ENCODE peak calls at places on chromosomes 1 and 21, in four cellular contexts. O is activated CD8-positive, alpha-beta T cell treated with anti-CD3 and anti-CD28 coated beads, Interleukin-2, amount 10 ng/mL, durations not matched to agents 7 days and 5 days; T is T follicular helper cell; G is stimulated activated CD4-positive, alpha-beta T cell treated with anti-CD3 and anti-CD28 coated beads, Interleukin-1b, Interleukin-23, amount 100 ng/mL, for 24 hours. W is an unnamed sample.

GRCh38 chr1:64516803-64517568 is 47.1 kb downstream of the CACHD1 start:
- DNase-seq in O (no peak), T (no peak), G (no peak), W (no peak)

GRCh38 chr1:65077369-65077768 is 70.6 kb upstream of the AK4 start:
- DNase-seq in O (no peak), T (no peak), G (no peak), W (no peak)

GRCh38 chr1:30400436-30400975 is 322.9 kb downstream of the MATN1 start:
- DNase-seq in O (no peak), T (no peak), G (no peak), W (no peak)

GRCh38 chr1:36602189-36602588 is 119.5 kb upstream of the CSF3R start:
- DNase-seq in O (no peak), T (no peak), G (no peak), W (no peak)

GRCh38 chr1:220655961-220656720 is 34.0 kb upstream of the C1orf115 start:
- DNase-seq in O (no peak), T (no peak), G (no peak), W (no peak)

GRCh38 chr1:107523736-107524135 is 382.9 kb downstream of the NTNG1 start:
- DNase-seq in O (no peak), T (no peak), G (no peak), W (no peak)

GRCh38 chr1:27416387-27417111 is 24.1 kb downstream of the GPR3 start:
- DNase-seq in O (peak), T (peak), G (no peak), W (peak)

GRCh38 chr1:56453016-56453721 is 126.2 kb downstream of the PLPP3 start:
- DNase-seq in O (no peak), T (no peak), G (no peak), W (no peak)

GRCh38 chr1:232518357-232518756 is 111.6 kb downstream of the SIPA1L2 start:
- DNase-seq in O (no peak), T (no peak), G (no peak), W (no peak)

GRCh38 chr1:25030674-25031589 is 100.9 kb upstream of the RUNX3 start:
- DNase-seq in O (peak), T (peak), G (peak), W (no peak)

GRCh38 chr1:85128296-85128695 is 72.5 kb downstream of the SYDE2 start:
- DNase-seq in O (no peak), T (no peak), G (no peak), W (no peak)

GRCh38 chr1:62040450-62040849 is 154.2 kb upstream of the L1TD1 start:
- DNase-seq in O (no peak), T (no peak), G (no peak), W (no peak)

GRCh38 chr21:46054447-46054846 is 43.5 kb upstream of the COL6A2 start:
- DNase-seq in O (no peak), T (no peak), G (no peak), W (no peak)

GRCh38 chr1:24384251-24385090 is 29.1 kb downstream of the STPG1 start:
- DNase-seq in O (peak), T (no peak), G (no peak), W (no peak)

GRCh38 chr21:38170283-38170682 is 86.5 kb upstream of the KCNJ15 start:
- DNase-seq in O (no peak), T (no peak), G (no peak), W (no peak)

GRCh38 chr21:32131960-32132359 is 146.9 kb downstream of the MIS18A start:
- DNase-seq in O (no peak), T (no peak), G (no peak), W (no peak)

GRCh38 chr1:24108334-24109165 is 3.4 kb downstream of the MYOM3 start:
- DNase-seq in O (no peak), T (no peak), G (no peak), W (no peak)

GRCh38 chr1:31012210-31012924 is 53.1 kb downstream of the PUM1 start:
- DNase-seq in O (no peak), T (no peak), G (no peak), W (no peak)

GRCh38 chr1:205578780-205579571 is 52.8 kb downstream of the ELK4 start:
- DNase-seq in O (no peak), T (no peak), G (no peak), W (no peak)

W was measured in DND-41.